ENCODE peak calls at places on chromosome 16, in four cellular contexts. Q is GM12878, S is HepG2, Z is K562. M is an unnamed sample.

GRCh38 chr16:53822936-53823529 is 119.1 kb downstream of the FTO start:
- DNase-seq in Q (peak), S (no peak), Z (no peak), M (no peak)

GRCh38 chr16:50299508-50300105 is 33.3 kb downstream of the ADCY7 start:
- DNase-seq in Q (no peak), S (no peak), Z (no peak), M (no peak)

GRCh38 chr16:67055712-67056487 is 27.0 kb downstream of the CBFB start:
- DNase-seq in Q (no peak), S (peak), Z (peak), M (no peak)

GRCh38 chr16:22183901-22184614 is 21.8 kb downstream of the SDR42E2 start:
- DNase-seq in Q (no peak), S (no peak), Z (peak), M (peak)

GRCh38 chr16:14248791-14249190 is 177.7 kb downstream of the MRTFB start:
- DNase-seq in Q (no peak), S (no peak), Z (no peak), M (no peak)

GRCh38 chr16:58464047-58464915 is 35.7 kb upstream of the NDRG4 start:
- DNase-seq in Q (no peak), S (no peak), Z (no peak), M (peak)

GRCh38 chr16:27795992-27796614 is 246.2 kb downstream of the KATNIP start:
- DNase-seq in Q (no peak), S (peak), Z (peak), M (peak)

GRCh38 chr16:19559242-19559910 is 3.9 kb downstream of the VPS35L start:
- DNase-seq in Q (no peak), S (peak), Z (peak), M (no peak)

GRCh38 chr16:28091706-28092105 is 28.2 kb upstream of the GSG1L start:
- DNase-seq in Q (no peak), S (no peak), Z (no peak), M (no peak)

GRCh38 chr16:15874745-15875314 is 13.6 kb downstream of the CEP20 start:
- DNase-seq in Q (no peak), S (peak), Z (peak), M (peak)

GRCh38 chr16:17607624-17608023 is 136.9 kb upstream of the XYLT1 start:
- DNase-seq in Q (no peak), S (no peak), Z (no peak), M (no peak)

GRCh38 chr16:55622930-55623561 is 32.7 kb upstream of the SLC6A2 start:
- DNase-seq in Q (no peak), S (peak), Z (peak), M (peak)

GRCh38 chr16:8761078-8761477 is 36.4 kb downstream of the TMEM186 start:
- DNase-seq in Q (no peak), S (no peak), Z (no peak), M (no peak)

GRCh38 chr16:30654856-30655255 is 3.4 kb upstream of the FBRS start:
- DNase-seq in Q (no peak), S (no peak), Z (no peak), M (no peak)

GRCh38 chr16:2039286-2040030 is 8.2 kb downstream of the NTHL1 start:
- DNase-seq in Q (no peak), S (peak), Z (peak), M (no peak)

GRCh38 chr16:26983426-26983825 is 83.3 kb upstream of the C16orf82 start:
- DNase-seq in Q (no peak), S (no peak), Z (no peak), M (no peak)

GRCh38 chr16:405548-406506 is 4.1 kb downstream of the DECR2 start:
- DNase-seq in Q (no peak), S (peak), Z (peak), M (no peak)

GRCh38 chr16:47309581-47310312 is 151.1 kb downstream of the ITFG1 start:
- DNase-seq in Q (no peak), S (no peak), Z (no peak), M (no peak)

GRCh38 chr16:31461201-31461920 is 2.1 kb downstream of the ARMC5 start:
- DNase-seq in Q (no peak), S (no peak), Z (no peak), M (no peak)

GRCh38 chr16:84861671-84862070 is 41.9 kb downstream of the CRISPLD2 start:
- DNase-seq in Q (no peak), S (no peak), Z (no peak), M (no peak)

GRCh38 chr16:8880839-8881510 is 1.2 kb upstream of the LITAFD start:
- DNase-seq in Q (no peak), S (no peak), Z (no peak), M (no peak)

GRCh38 chr16:12258806-12259205 is 282.3 kb downstream of the SNX29 start:
- DNase-seq in Q (no peak), S (no peak), Z (no peak), M (no peak)

GRCh38 chr16:66275795-66276428 is 90.6 kb upstream of the CDH5 start:
- DNase-seq in Q (no peak), S (peak), Z (peak), M (peak)

GRCh38 chr16:57564571-57565270 is 22.3 kb downstream of the ADGRG5 start:
- DNase-seq in Q (no peak), S (no peak), Z (no peak), M (no peak)

GRCh38 chr16:4378202-4378666 is 6.6 kb downstream of the VASN start:
- DNase-seq in Q (no peak), S (no peak), Z (peak), M (no peak)

GRCh38 chr16:28063047-28063521 is 430 bp downstream of the GSG1L start:
- DNase-seq in Q (no peak), S (no peak), Z (no peak), M (peak)

GRCh38 chr16:75246504-75247205 is 4.8 kb downstream of the BCAR1 start:
- DNase-seq in Q (no peak), S (no peak), Z (no peak), M (no peak)

GRCh38 chr16:88455610-88456355 is 2.7 kb downstream of the ZFPM1 start:
- DNase-seq in Q (peak), S (peak), Z (peak), M (peak)

GRCh38 chr16:4917117-4917516 is 19.8 kb downstream of the PPL start:
- DNase-seq in Q (no peak), S (no peak), Z (no peak), M (no peak)

GRCh38 chr16:11052080-11052808 is 107.9 kb downstream of the CLEC16A start:
- DNase-seq in Q (peak), S (no peak), Z (peak), M (no peak)

GRCh38 chr16:66041907-66042306 is 324.6 kb upstream of the CDH5 start:
- DNase-seq in Q (no peak), S (no peak), Z (no peak), M (no peak)

GRCh38 chr16:2969545-2970521 is 685 bp downstream of the PAQR4 start:
- DNase-seq in Q (no peak), S (peak), Z (peak), M (peak)

GRCh38 chr16:5175263-5175662 is 77.7 kb upstream of the EEF2KMT start:
- DNase-seq in Q (no peak), S (no peak), Z (no peak), M (no peak)

GRCh38 chr16:80024443-80024842 is 423.9 kb upstream of the MAF start:
- DNase-seq in Q (no peak), S (no peak), Z (no peak), M (no peak)

GRCh38 chr16:15810411-15810810 is 46.4 kb downstream of the MYH11 start:
- DNase-seq in Q (no peak), S (no peak), Z (no peak), M (no peak)

GRCh38 chr16:50862818-50863672 is 121.2 kb downstream of the CYLD start:
- DNase-seq in Q (no peak), S (no peak), Z (no peak), M (no peak)

GRCh38 chr16:84712801-84713775 is 13.3 kb downstream of the USP10 start:
- DNase-seq in Q (no peak), S (peak), Z (no peak), M (no peak)

GRCh38 chr16:81807767-81808166 is 28.7 kb downstream of the PLCG2 start:
- DNase-seq in Q (no peak), S (no peak), Z (no peak), M (no peak)

GRCh38 chr16:81799138-81799504 is 20.0 kb downstream of the PLCG2 start:
- DNase-seq in Q (no peak), S (no peak), Z (no peak), M (no peak)

GRCh38 chr16:81806696-81807095 is 27.6 kb downstream of the PLCG2 start:
- DNase-seq in Q (no peak), S (no peak), Z (no peak), M (no peak)

GRCh38 chr16:81804134-81804610 is 25.1 kb downstream of the PLCG2 start:
- DNase-seq in Q (no peak), S (no peak), Z (no peak), M (no peak)

DNA sequence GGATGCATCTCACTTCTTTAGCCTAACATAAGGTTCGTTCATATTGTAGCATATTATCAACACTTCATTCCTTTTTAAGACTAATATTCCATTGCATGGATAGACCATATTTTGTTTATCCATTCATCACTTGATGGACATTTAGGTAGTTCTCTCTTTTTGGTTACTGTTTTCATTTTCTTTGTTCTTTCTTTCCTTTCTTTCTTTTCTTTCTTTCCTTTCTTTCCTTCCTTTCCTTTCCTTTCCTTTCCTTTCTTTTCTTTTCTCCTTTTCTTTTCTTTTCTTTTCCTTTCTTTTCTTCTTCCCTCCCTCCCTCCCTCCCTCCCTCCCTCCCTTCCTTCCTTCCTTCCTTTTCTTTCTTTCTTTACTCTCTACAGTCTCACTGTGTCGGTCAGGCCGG is 24.2 kb downstream of the PLCG2 start:
- DNase-seq in Q (no peak), S (no peak), Z (no peak), M (no peak)
- TF ChIP-seq TCF7 in Q (no peak), S (no peak), Z (no peak), M (no peak)

GRCh38 chr16:82108101-82108500 is 61.9 kb downstream of the MPHOSPH6 start:
- DNase-seq in Q (no peak), S (no peak), Z (no peak), M (no peak)
- TF ChIP-seq TCF7 in Q (no peak), S (no peak), Z (no peak), M (no peak)

DNA sequence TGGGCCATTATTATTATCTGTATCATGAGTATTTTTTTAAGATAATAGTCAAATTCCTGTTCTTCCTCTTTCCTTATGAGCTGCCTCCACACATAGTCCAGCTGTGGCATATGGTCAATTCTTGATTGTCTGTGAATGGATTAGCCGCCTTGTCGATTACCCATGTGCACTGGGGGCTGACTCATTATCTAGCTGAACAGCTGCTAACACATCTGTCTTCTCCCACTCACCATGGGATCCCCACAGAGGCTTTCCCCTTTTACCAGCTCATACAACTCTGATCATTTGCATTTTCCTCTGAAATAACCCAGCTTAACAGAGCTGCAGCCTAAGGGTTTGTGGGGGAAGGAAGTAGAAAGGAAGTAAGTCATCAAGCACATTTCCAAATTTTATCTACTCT is 915.0 kb downstream of the CDH11 start:
- DNase-seq in Q (no peak), S (no peak), Z (no peak), M (no peak)
- TF ChIP-seq TCF7 in Q (no peak), S (no peak), Z (no peak), M (no peak)

DNA sequence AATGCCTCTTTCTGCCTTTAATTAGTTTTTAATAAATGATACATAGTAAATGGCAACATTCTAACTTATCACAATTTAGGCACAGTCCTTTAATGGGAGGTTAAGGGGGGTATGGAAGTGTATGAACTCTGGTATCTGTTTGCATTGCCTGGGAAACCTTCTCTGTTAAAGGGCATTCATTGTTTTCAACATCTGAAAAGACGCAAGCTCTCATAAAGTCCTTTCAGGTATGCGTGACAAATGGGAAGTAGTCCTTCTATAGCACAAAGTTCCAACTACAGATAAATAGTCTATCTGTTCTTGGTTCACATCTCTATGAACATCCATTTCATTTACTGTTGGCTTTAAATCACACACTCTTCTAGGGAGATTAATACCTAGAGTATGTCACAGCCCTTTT is 298.0 kb upstream of the PMFBP1 start:
- DNase-seq in Q (no peak), S (peak), Z (no peak), M (no peak)
- TF ChIP-seq TCF7 in Q (no peak), S (peak), Z (no peak), M (no peak)

GRCh38 chr16:81313731-81314602 is 795 bp upstream of the GAN start:
- DNase-seq in Q (no peak), S (peak), Z (peak), M (peak)
- TF ChIP-seq TCF7 in Q (no peak), S (peak), Z (no peak), M (no peak)